ENCODE peak calls at places on chromosome 13, in nine cellular contexts. P is HepG2; V is naive thymus-derived CD4-positive, alpha-beta T cell; F is Caco-2; D is DMS 273 treated with DMSO at 0.1 percent for 48 hours; S is fibroblast of pulmonary artery; E is NCI-H446 treated with DMSO at 0.1 percent for 48 hours; O is D341Med; Z is HS-5. C is an unnamed sample.

GRCh38 chr13:112583592-112584277 is 4.2 kb downstream of the TUBGCP3 start:
- DNase-seq in P (no peak), V (no peak), F (no peak), D (no peak), S (no peak), E (no peak), O (no peak), Z (no peak), C (no peak)

GRCh38 chr13:113183450-113184129 is 24.9 kb downstream of the PCID2 start:
- DNase-seq in P (peak), V (no peak), F (no peak), D (no peak), S (no peak), E (no peak), O (no peak), Z (no peak), C (no peak)

GRCh38 chr13:35876601-35877000 is 254.6 kb downstream of the DCLK1 start:
- DNase-seq in P (no peak), V (no peak), F (no peak), D (no peak), S (no peak), E (no peak), O (no peak), Z (no peak), C (no peak)

GRCh38 chr13:109336730-109337129 is 449.7 kb downstream of the IRS2 start:
- DNase-seq in P (no peak), V (no peak), F (no peak), D (no peak), S (peak), E (no peak), O (no peak), Z (peak), C (no peak)

GRCh38 chr13:39244561-39245230 is 206.4 kb downstream of the NHLRC3 start:
- DNase-seq in P (no peak), V (no peak), F (no peak), D (no peak), S (no peak), E (no peak), O (no peak), Z (no peak), C (no peak)

GRCh38 chr13:30585748-30586262 is 31.9 kb upstream of the USPL1 start:
- DNase-seq in P (no peak), V (no peak), F (no peak), D (no peak), S (peak), E (no peak), O (no peak), Z (no peak), C (no peak)

GRCh38 chr13:107450931-107451330 is 764.4 kb downstream of the LIG4 start:
- DNase-seq in P (no peak), V (no peak), F (no peak), D (no peak), S (peak), E (no peak), O (no peak), Z (no peak), C (no peak)

GRCh38 chr13:27401210-27401609 is 23.2 kb upstream of the GTF3A start:
- DNase-seq in P (no peak), V (no peak), F (no peak), D (no peak), S (no peak), E (no peak), O (no peak), Z (no peak), C (no peak)

GRCh38 chr13:47623862-47624261 is 377.2 kb downstream of the SUCLA2 start:
- DNase-seq in P (no peak), V (no peak), F (no peak), D (no peak), S (no peak), E (no peak), O (no peak), Z (no peak), C (no peak)

GRCh38 chr13:73842621-73843020 is 291.6 kb downstream of the KLF12 start:
- DNase-seq in P (no peak), V (no peak), F (no peak), D (no peak), S (peak), E (no peak), O (no peak), Z (no peak), C (no peak)

GRCh38 chr13:32224916-32225315 is 90.2 kb downstream of the ZAR1L start:
- DNase-seq in P (no peak), V (no peak), F (no peak), D (no peak), S (no peak), E (no peak), O (no peak), Z (no peak), C (no peak)

GRCh38 chr13:114043421-114044053 is 69.7 kb upstream of the C13orf46 start:
- DNase-seq in P (peak), V (no peak), F (no peak), D (no peak), S (peak), E (no peak), O (peak), Z (no peak), C (no peak)

GRCh38 chr13:106078191-106078590 is 457.3 kb downstream of the EFNB2 start:
- DNase-seq in P (no peak), V (no peak), F (peak), D (no peak), S (peak), E (no peak), O (no peak), Z (no peak), C (peak)

GRCh38 chr13:29799041-29799440 is 51.4 kb downstream of the UBL3 start:
- DNase-seq in P (no peak), V (no peak), F (no peak), D (no peak), S (no peak), E (no peak), O (no peak), Z (no peak), C (no peak)

GRCh38 chr13:74134777-74135305 is 637 bp upstream of the KLF12 start:
- DNase-seq in P (no peak), V (peak), F (peak), D (no peak), S (no peak), E (no peak), O (peak), Z (no peak), C (peak)